ENCODE peak calls at places on chromosomes 5 and 9, in four cellular contexts. C, J, P and D are unnamed samples.

GRCh38 chr9:14308751-14309140 is 5.2 kb downstream of the NFIB start:
- DNase-seq in P (no peak), J (no peak), C (no peak), D (no peak)

GRCh38 chr5:145936401-145937131 is at the start of gene SH3RF2:
- DNase-seq in P (peak), C (peak), J (peak), D (peak)

GRCh38 chr9:114054191-114054690 is 23.9 kb downstream of the AMBP start:
- DNase-seq in P (no peak), J (no peak), C (no peak), D (peak)

GRCh38 chr9:71703172-71703872 is 65.0 kb downstream of the CEMIP2 start:
- DNase-seq in P (no peak), J (no peak), C (no peak), D (no peak)

GRCh38 chr9:5582835-5583195 is 46.1 kb upstream of the RIC1 start:
- DNase-seq in C (no peak), P (no peak), J (peak), D (no peak)

GRCh38 chr9:127216210-127216887 is 48.2 kb upstream of the GARNL3 start:
- DNase-seq in P (no peak), C (no peak), J (no peak), D (no peak)

GRCh38 chr9:72427801-72428200 is 62.8 kb upstream of the ZFAND5 start:
- DNase-seq in J (no peak), C (no peak), P (no peak), D (no peak)

GRCh38 chr9:133460405-133461175 is 812 bp downstream of the CACFD1 start:
- DNase-seq in J (no peak), P (peak), C (peak), D (peak)

GRCh38 chr5:139422307-139422893 is 16.9 kb downstream of the DNAJC18 start:
- DNase-seq in C (peak), P (peak), J (peak), D (peak)

GRCh38 chr9:102459828-102460227 is 535.3 kb upstream of the CYLC2 start:
- DNase-seq in C (no peak), P (no peak), J (no peak), D (no peak)

GRCh38 chr5:96931605-96932004 is 4.3 kb upstream of the LNPEP start:
- DNase-seq in P (no peak), J (no peak), C (no peak), D (no peak)

GRCh38 chr9:125343518-125344284 is 82.1 kb downstream of the GAPVD1 start:
- DNase-seq in J (peak), P (no peak), C (peak), D (peak)

GRCh38 chr9:79395691-79396558 is 175.8 kb upstream of the TLE4 start:
- DNase-seq in J (no peak), C (peak), P (no peak), D (no peak)

GRCh38 chr9:128249914-128250838 is 25.6 kb downstream of the GOLGA2 start:
- DNase-seq in J (peak), C (peak), P (peak), D (peak)

GRCh38 chr5:57215629-57216195 is 41.9 kb downstream of the GPBP1 start:
- DNase-seq in C (no peak), J (peak), P (no peak), D (no peak)

GRCh38 chr5:31827862-31828261 is 188.9 kb downstream of the PDZD2 start:
- DNase-seq in C (no peak), J (peak), P (no peak), D (no peak)

GRCh38 chr9:137818286-137818685 is 59.3 kb upstream of the CACNA1B start:
- DNase-seq in P (no peak), J (no peak), C (no peak), D (no peak)

GRCh38 chr5:167770461-167770860 is 521.0 kb upstream of the WWC1 start:
- DNase-seq in C (no peak), P (no peak), J (peak), D (no peak)

GRCh38 chr9:106961623-106962022 is 98.7 kb downstream of the ZNF462 start:
- DNase-seq in J (peak), P (no peak), C (no peak), D (no peak)

GRCh38 chr5:143741418-143741817 is 70.5 kb upstream of the HMHB1 start:
- DNase-seq in C (no peak), P (no peak), J (no peak), D (no peak)

GRCh38 chr9:89260525-89260924 is 50.5 kb upstream of the CKS2 start:
- DNase-seq in J (no peak), C (no peak), P (no peak), D (no peak)

GRCh38 chr9:116482740-116483139 is 204.4 kb upstream of the TRIM32 start:
- DNase-seq in C (peak), P (peak), J (no peak), D (peak)

GRCh38 chr9:96417610-96418073 is 528 bp downstream of the ZNF367 start:
- DNase-seq in J (no peak), C (no peak), P (no peak), D (no peak)

GRCh38 chr5:171355302-171355724 is 32.3 kb upstream of the NPM1 start:
- DNase-seq in J (no peak), C (no peak), P (no peak), D (no peak)

GRCh38 chr9:33619666-33620404 is 95.8 kb downstream of the ANKRD18B start:
- DNase-seq in C (peak), J (peak), P (no peak), D (no peak)

GRCh38 chr5:169174923-169175322 is 126.0 kb downstream of the SLIT3 start:
- DNase-seq in J (no peak), C (no peak), P (no peak), D (no peak)

GRCh38 chr5:133460172-133460758 is 152.1 kb downstream of the FSTL4 start:
- DNase-seq in P (peak), J (no peak), C (peak), D (peak)

GRCh38 chr5:68708842-68709170 is 385.0 kb upstream of the SLC30A5 start:
- DNase-seq in C (no peak), J (no peak), P (no peak), D (no peak)

GRCh38 chr5:159645194-159645846 is 271.0 kb upstream of the ADRA1B start:
- DNase-seq in P (no peak), J (no peak), C (no peak), D (no peak)

GRCh38 chr9:107927276-107927675 is 437.7 kb upstream of the KLF4 start:
- DNase-seq in P (no peak), J (no peak), C (no peak), D (no peak)

GRCh38 chr5:141845371-141845821 is 32.8 kb downstream of the PCDH1 start:
- DNase-seq in P (no peak), J (no peak), C (peak), D (peak)

GRCh38 chr9:27888661-27889295 is 315.5 kb upstream of the C9orf72 start:
- DNase-seq in J (no peak), C (peak), P (peak), D (peak)

GRCh38 chr9:130565792-130566191 is 13.6 kb upstream of the FUBP3 start:
- DNase-seq in J (no peak), C (no peak), P (no peak), D (no peak)

GRCh38 chr9:1429328-1429727 is 379.2 kb downstream of the DMRT2 start:
- DNase-seq in C (peak), J (no peak), P (peak), D (no peak)

GRCh38 chr5:79454043-79454442 is 59.9 kb downstream of the HOMER1 start:
- DNase-seq in C (no peak), P (no peak), J (no peak), D (no peak)
- H3K56ac ChIP-seq in C (no peak), P (no peak), J (no peak), D (no peak)

DNA sequence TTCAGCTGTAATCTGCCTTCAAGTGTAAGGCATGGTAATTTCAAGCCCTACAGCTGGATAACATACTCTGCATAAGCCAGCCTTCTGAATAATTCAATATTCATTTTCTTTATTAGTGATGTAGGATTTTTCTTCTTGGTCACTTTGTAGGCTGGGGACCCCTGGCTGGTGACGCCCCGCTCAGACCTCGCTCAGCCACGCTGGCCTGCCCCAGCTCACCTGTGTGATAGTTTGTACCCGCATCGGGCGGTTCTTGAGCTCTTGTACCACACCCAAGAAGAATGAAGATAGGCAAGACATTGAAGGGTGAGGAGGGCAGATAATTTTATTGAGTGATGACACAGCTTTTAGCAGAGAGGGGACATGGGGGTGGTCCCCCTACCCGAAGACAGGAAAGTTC is 33.9 kb downstream of the SOX30 start:
- DNase-seq in P (no peak), C (no peak), J (no peak), D (no peak)
- H3K56ac ChIP-seq in P (no peak), C (no peak), J (no peak), D (no peak)

GRCh38 chr9:136303066-136303824 is 649 bp downstream of the CCDC187 start:
- DNase-seq in P (no peak), J (no peak), C (no peak), D (no peak)
- H3K56ac ChIP-seq in P (no peak), J (no peak), C (no peak), D (no peak)

GRCh38 chr9:134501266-134502181 is 140.1 kb upstream of the COL5A1 start:
- DNase-seq in P (no peak), C (peak), J (no peak), D (no peak)

GRCh38 chr9:134500931-134501265 is 140.7 kb upstream of the COL5A1 start:
- DNase-seq in J (no peak), C (peak), P (no peak), D (no peak)

GRCh38 chr9:134497283-134497860 is 144.2 kb upstream of the COL5A1 start:
- DNase-seq in P (no peak), C (no peak), J (peak), D (no peak)

GRCh38 chr9:134496413-134497282 is 145.0 kb upstream of the COL5A1 start:
- DNase-seq in P (no peak), C (no peak), J (peak), D (no peak)

GRCh38 chr9:134498767-134499166 is 142.8 kb upstream of the COL5A1 start:
- DNase-seq in C (no peak), P (no peak), J (no peak), D (no peak)
- H3K56ac ChIP-seq in C (no peak), P (no peak), J (no peak), D (no peak)

GRCh38 chr5:135119497-135119896 is 85.5 kb upstream of the PITX1 start:
- DNase-seq in J (no peak), P (no peak), C (no peak), D (no peak)
- H3K56ac ChIP-seq in J (no peak), P (no peak), C (no peak), D (no peak)

DNA sequence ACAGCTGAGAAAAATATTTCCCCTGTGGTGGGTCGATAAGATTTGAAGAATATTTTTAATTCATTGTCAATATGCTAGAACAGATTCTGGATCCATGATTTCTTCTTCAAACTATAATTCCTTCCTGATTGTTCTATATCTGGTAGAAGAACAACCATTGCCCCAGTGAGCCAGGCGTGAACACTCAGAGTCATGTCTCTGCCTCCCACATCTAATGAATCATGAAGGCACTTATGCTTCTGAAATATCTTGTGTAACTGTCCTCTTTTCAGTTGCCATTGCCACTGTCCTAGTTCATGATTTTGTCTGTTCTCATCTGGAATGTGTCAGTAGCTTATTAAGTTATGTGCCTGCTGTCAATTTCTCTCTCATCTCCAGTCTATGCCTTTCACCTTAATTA is 40.0 kb downstream of the GABRG2 start:
- DNase-seq in P (no peak), J (no peak), C (no peak), D (no peak)
- H3K56ac ChIP-seq in P (no peak), J (no peak), C (no peak), D (no peak)